ENCODE peak calls at places on chromosomes 13 and 19, in six cellular contexts. W is Peyer's patch, D is right atrium auricular region, O is lower lobe of right lung, B is Calu3, M is kidney. C is an unnamed sample.

GRCh38 chr13:98334620-98335205 is 157.6 kb upstream of the RNF113B start:
- DNase-seq in W (no peak), D (no peak), O (no peak), B (no peak), M (no peak), C (no peak)

GRCh38 chr13:107124129-107124718 is 556.3 kb upstream of the ARGLU1 start:
- DNase-seq in W (no peak), D (no peak), O (no peak), B (no peak), M (no peak), C (no peak)

GRCh38 chr13:110637747-110638146 is 22.4 kb downstream of the NAXD start:
- DNase-seq in W (no peak), D (no peak), O (peak), B (no peak), M (no peak), C (no peak)

GRCh38 chr19:44625531-44626066 is 12.2 kb downstream of the IGSF23 start:
- DNase-seq in W (no peak), D (no peak), O (no peak), B (no peak), M (no peak), C (no peak)

GRCh38 chr13:107271226-107271625 is 703.3 kb upstream of the ARGLU1 start:
- DNase-seq in W (no peak), D (no peak), O (no peak), B (no peak), M (no peak), C (no peak)

GRCh38 chr19:33289261-33289660 is 13.1 kb downstream of the CEBPA start:
- DNase-seq in W (no peak), D (no peak), O (no peak), B (no peak), M (no peak), C (no peak)

GRCh38 chr19:2186071-2186846 is 22.5 kb downstream of the DOT1L start:
- DNase-seq in W (peak), D (peak), O (peak), B (no peak), M (peak), C (no peak)

GRCh38 chr19:18014197-18014596 is 6.2 kb downstream of the ARRDC2 start:
- DNase-seq in W (peak), D (no peak), O (no peak), B (no peak), M (no peak), C (no peak)

GRCh38 chr19:23698711-23699520 is 11.9 kb upstream of the ZNF675 start:
- DNase-seq in W (no peak), D (no peak), O (no peak), B (no peak), M (no peak), C (no peak)

GRCh38 chr19:37309834-37310575 is 60.9 kb upstream of the ZNF527 start:
- DNase-seq in W (no peak), D (no peak), O (no peak), B (no peak), M (no peak), C (no peak)

GRCh38 chr19:38990949-38991697 is 15.6 kb upstream of the FBXO17 start:
- DNase-seq in W (no peak), D (no peak), O (peak), B (no peak), M (no peak), C (no peak)

GRCh38 chr13:85798999-85799646 is at the start of gene SLITRK6:
- DNase-seq in W (no peak), D (no peak), O (no peak), B (peak), M (no peak), C (no peak)

GRCh38 chr19:35055715-35056179 is 14.2 kb downstream of the HPN start:
- DNase-seq in W (no peak), D (no peak), O (peak), B (peak), M (no peak), C (no peak)
- TF ChIP-seq CTCF in W (peak), D (no peak), O (peak), B (peak), M (peak), C (peak)

GRCh38 chr19:5237190-5237780 is 103.3 kb downstream of the PTPRS start:
- DNase-seq in W (no peak), D (no peak), O (peak), B (no peak), M (no peak), C (no peak)
- TF ChIP-seq CTCF in W (no peak), D (no peak), O (no peak), B (no peak), M (no peak), C (no peak)

GRCh38 chr13:53206455-53206854 is 177.8 kb downstream of the OLFM4 start:
- DNase-seq in W (no peak), D (no peak), O (no peak), B (no peak), M (no peak), C (no peak)
- TF ChIP-seq CTCF in W (no peak), D (no peak), O (peak), B (no peak), M (peak), C (no peak)

GRCh38 chr19:46021531-46022041 is 1.3 kb downstream of the PGLYRP1 start:
- DNase-seq in W (no peak), D (no peak), O (no peak), B (no peak), M (no peak), C (no peak)
- TF ChIP-seq CTCF in W (no peak), D (no peak), O (no peak), B (no peak), M (no peak), C (no peak)

GRCh38 chr19:16088351-16088984 is 12.2 kb downstream of the TPM4 start:
- DNase-seq in W (no peak), D (no peak), O (peak), B (peak), M (peak), C (no peak)
- TF ChIP-seq CTCF in W (no peak), D (no peak), O (no peak), B (no peak), M (no peak), C (no peak)

DNA sequence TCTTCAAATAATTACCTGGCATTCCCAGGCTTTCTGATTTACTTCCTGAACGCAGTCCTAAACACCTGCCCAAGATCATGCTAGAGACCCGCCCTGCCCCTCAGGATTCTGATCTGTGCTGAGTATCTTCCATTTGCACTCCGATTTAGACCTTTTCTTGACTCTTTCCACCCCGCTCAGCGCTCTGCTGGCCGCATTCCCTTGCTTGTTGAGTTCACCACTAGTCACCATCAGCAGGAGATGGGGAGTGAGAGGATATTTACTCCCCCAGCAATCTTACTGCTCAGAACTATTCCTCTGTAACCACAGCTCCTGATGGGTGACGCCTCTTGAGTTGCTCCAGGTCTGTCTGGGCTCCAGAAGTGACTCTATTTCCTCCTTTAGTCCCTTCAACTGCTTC is 419.4 kb upstream of the MIR17HG start:
- DNase-seq in W (no peak), D (no peak), O (no peak), B (no peak), M (no peak), C (no peak)
- TF ChIP-seq CTCF in W (no peak), D (no peak), O (no peak), B (no peak), M (no peak), C (no peak)

GRCh38 chr13:37616131-37616530 is 17.6 kb upstream of the POSTN start:
- DNase-seq in W (no peak), D (no peak), O (no peak), B (no peak), M (no peak), C (no peak)
- TF ChIP-seq CTCF in W (no peak), D (no peak), O (no peak), B (no peak), M (no peak), C (no peak)